ENCODE peak calls at places on chromosomes 12 and 14, in four cellular contexts. P, W, X and L are unnamed samples.

GRCh38 chr14:77488558-77488957 is 10.1 kb downstream of the ISM2 start:
- DNase-seq in P (no peak), W (no peak), X (no peak), L (no peak)

GRCh38 chr12:7731499-7731898 is 15.7 kb downstream of the CLEC4C start:
- DNase-seq in P (no peak), W (no peak), X (no peak), L (no peak)

GRCh38 chr14:89251066-89251465 is 166.0 kb downstream of the FOXN3 start:
- DNase-seq in P (no peak), W (no peak), X (peak; percentile 5), L (no peak)

GRCh38 chr12:11592484-11592883 is 57.0 kb upstream of the ETV6 start:
- DNase-seq in P (no peak), W (no peak), X (no peak), L (no peak)

GRCh38 chr14:104353221-104353920 is 215.0 kb downstream of the KIF26A start:
- DNase-seq in P (peak; percentile 67), W (no peak), X (no peak), L (no peak)

GRCh38 chr12:14853966-14854365 is 10.6 kb upstream of the ART4 start:
- DNase-seq in P (no peak), W (no peak), X (peak; percentile 21), L (no peak)

GRCh38 chr12:96193725-96194571 is at the start of gene ELK3:
- DNase-seq in P (no peak), W (no peak), X (peak; percentile 69), L (no peak)

GRCh38 chr12:21472197-21472596 is 29.2 kb downstream of the RECQL start:
- DNase-seq in P (no peak), W (no peak), X (no peak), L (no peak)

GRCh38 chr12:12357697-12358476 is 1.0 kb downstream of the BORCS5 start:
- DNase-seq in P (no peak), W (no peak), X (no peak), L (no peak)

GRCh38 chr14:99064262-99064954 is 207.6 kb downstream of the BCL11B start:
- DNase-seq in P (no peak), W (no peak), X (peak; percentile 42), L (no peak)

GRCh38 chr12:1605129-1606020 is 11.0 kb upstream of the FBXL14 start:
- DNase-seq in P (no peak), W (no peak), X (peak; percentile 84), L (no peak)

GRCh38 chr14:54625158-54625557 is 58.2 kb downstream of the SAMD4A start:
- DNase-seq in P (no peak), W (no peak), X (peak; percentile 88), L (no peak)

GRCh38 chr12:24038211-24038997 is 88.9 kb upstream of the SOX5 start:
- DNase-seq in P (no peak), W (no peak), X (no peak), L (no peak)

GRCh38 chr12:52210186-52210924 is 18.5 kb upstream of the KRT80 start:
- DNase-seq in P (no peak), W (peak; percentile 67), X (peak; percentile 85), L (no peak)

GRCh38 chr12:73308079-73308478 is 1035.9 kb downstream of the TRHDE start:
- DNase-seq in P (no peak), W (no peak), X (no peak), L (no peak)

GRCh38 chr14:72682188-72682587 is 211.7 kb downstream of the DPF3 start:
- DNase-seq in P (no peak), W (no peak), X (peak; percentile 91), L (peak; percentile 33)

DNA sequence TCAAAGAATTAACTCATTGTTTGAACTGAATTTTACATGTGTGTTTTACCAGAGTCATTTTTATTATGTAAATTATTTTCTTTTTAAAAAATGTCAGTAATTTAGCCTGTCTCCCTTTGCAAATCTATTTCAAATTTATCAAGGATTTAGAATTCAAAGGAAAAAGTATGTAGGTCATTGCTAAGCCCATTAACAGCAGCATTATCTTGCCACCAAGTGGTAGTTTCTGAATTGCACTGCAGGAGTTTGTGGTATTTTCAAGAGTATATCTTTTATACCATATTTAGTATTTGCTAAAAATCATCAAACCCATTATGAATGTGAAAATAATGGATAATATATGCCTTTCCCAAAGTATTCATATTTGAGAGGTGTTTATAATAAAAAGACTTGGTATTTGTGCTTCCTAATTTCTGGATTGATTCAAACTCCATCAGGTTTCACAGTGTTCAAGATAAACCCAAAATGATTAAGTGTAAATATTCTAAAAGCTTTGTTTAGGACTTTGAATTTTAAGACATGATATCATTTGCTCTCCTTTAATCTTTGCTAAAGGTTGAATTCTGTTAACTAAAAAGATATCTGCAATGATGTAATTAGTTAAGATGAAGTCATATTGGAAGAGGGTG is 711.4 kb downstream of the FSCB start:
- DNase-seq in P (no peak), W (no peak), X (no peak), L (no peak)
- TF ChIP-seq CTCF in P (peak; percentile 77), W (no peak), X (no peak), L (no peak)

GRCh38 chr14:36773136-36773540 is 111.5 kb downstream of the PAX9 start:
- DNase-seq in P (no peak), W (no peak), X (peak; percentile 18), L (no peak)
- TF ChIP-seq CTCF in P (peak; percentile 47), W (no peak), X (peak; percentile 30), L (no peak)

DNA sequence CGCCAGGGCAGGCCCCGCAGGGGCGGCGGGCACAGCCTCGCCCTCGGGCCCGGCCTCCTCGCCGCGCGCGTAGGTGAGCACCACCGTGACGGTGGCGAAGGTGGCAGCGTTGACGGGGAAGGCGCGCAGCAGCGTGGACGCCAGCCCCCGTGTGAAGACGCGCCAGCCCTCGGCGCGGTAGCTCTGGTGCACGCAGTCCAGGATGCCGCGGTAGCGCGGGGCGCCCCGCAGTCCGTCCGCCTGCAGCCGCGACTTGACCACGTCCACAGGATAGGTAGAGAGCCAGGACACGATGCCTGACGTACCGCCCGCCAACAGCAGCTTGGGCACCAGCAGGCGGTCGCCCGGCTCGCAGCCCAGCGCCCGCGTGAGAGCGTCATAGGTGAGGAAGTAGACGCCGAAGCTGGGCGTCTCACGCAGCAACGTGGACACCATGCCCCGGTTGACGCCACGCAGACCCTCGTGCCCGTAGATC is 13.9 kb downstream of the SLC25A29 start:
- DNase-seq in P (no peak), W (no peak), X (no peak), L (no peak)
- TF ChIP-seq CTCF in P (no peak), W (no peak), X (no peak), L (no peak)

GRCh38 chr14:38442208-38442607 is 186.3 kb upstream of the CLEC14A start:
- DNase-seq in P (no peak), W (no peak), X (no peak), L (no peak)
- TF ChIP-seq CTCF in P (no peak), W (no peak), X (no peak), L (no peak)

DNA sequence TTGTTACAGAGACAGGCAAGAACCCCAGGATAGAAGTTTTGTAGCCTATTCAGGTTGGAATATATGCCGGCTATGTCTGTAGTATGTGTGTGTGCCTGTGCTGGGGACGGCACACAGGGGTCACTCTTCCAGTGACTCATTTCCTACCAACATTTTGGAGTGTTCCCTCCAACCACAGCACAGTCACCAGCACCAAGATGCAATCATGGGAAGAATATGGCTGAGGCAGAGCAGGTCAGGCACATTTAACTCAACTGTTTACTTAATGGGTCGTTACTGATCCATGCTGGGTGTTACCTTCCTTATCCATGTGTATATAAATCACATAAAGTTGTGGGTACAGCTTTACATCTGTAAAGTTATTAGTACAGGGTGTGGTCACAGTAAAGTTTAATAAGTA is 178.3 kb downstream of the PRKD1 start:
- DNase-seq in P (no peak), W (no peak), X (peak; percentile 44), L (peak; percentile 53)
- TF ChIP-seq CTCF in P (no peak), W (no peak), X (no peak), L (no peak)